ENCODE peak calls at places on chromosomes 5 and 9, in nine cellular contexts. F is uterus, M is neuronal stem cell, K is brain microvascular endothelial cell, A is ascending aorta, J is A673, G is H9, P is right atrium auricular region, O is psoas muscle. W is an unnamed sample.

GRCh38 chr9:34515959-34516358 is 6.8 kb downstream of the ENHO start:
- DNase-seq in K (no peak), O (no peak), J (no peak), G (no peak), F (no peak), A (no peak), M (no peak), P (no peak), W (no peak)

GRCh38 chr5:155833282-155833681 is 493.7 kb upstream of the SGCD start:
- DNase-seq in A (no peak), J (peak; percentile 1), G (no peak), O (no peak), M (no peak), K (no peak), P (no peak), F (no peak), W (no peak)

GRCh38 chr9:86563350-86563749 is 209.1 kb upstream of the TUT7 start:
- DNase-seq in M (no peak), G (no peak), O (no peak), P (no peak), F (no peak), A (no peak), J (peak; percentile 62), K (no peak), W (no peak)

GRCh38 chr5:143118222-143118621 is 285.3 kb downstream of the NR3C1 start:
- DNase-seq in F (no peak), A (no peak), G (no peak), J (no peak), K (no peak), M (no peak), P (no peak), O (no peak), W (no peak)

GRCh38 chr5:61617995-61618525 is 286.0 kb downstream of the ZSWIM6 start:
- DNase-seq in A (no peak), K (no peak), P (no peak), G (no peak), J (no peak), F (no peak), M (no peak), O (no peak), W (no peak)

GRCh38 chr9:131483319-131484050 is 19.2 kb upstream of the POMT1 start:
- DNase-seq in K (no peak), F (no peak), O (peak; percentile 56), J (no peak), A (no peak), P (peak; percentile 75), M (no peak), G (no peak), W (no peak)

GRCh38 chr9:84139296-84140100 is 158.9 kb downstream of the RMI1 start:
- DNase-seq in A (no peak), K (no peak), P (no peak), G (no peak), J (peak; percentile 35), F (peak; percentile 26), M (no peak), O (no peak), W (peak; percentile 79)

GRCh38 chr5:74953601-74953960 is 87.4 kb upstream of the FAM169A start:
- DNase-seq in O (no peak), J (no peak), G (no peak), P (no peak), K (no peak), M (no peak), F (no peak), A (no peak), W (no peak)

GRCh38 chr5:168364738-168365550 is 73.5 kb downstream of the WWC1 start:
- DNase-seq in K (no peak), A (no peak), J (no peak), G (peak; percentile 65), P (no peak), O (no peak), F (no peak), M (no peak), W (peak; percentile 19)

GRCh38 chr5:132478498-132478855 is 12.1 kb downstream of the IRF1 start:
- DNase-seq in A (no peak), K (no peak), O (no peak), M (no peak), J (no peak), P (no peak), F (no peak), G (no peak), W (no peak)

GRCh38 chr5:132475939-132476852 is 14.4 kb downstream of the IRF1 start:
- DNase-seq in G (no peak), M (no peak), P (no peak), K (no peak), J (no peak), F (no peak), O (no peak), A (peak; percentile 5), W (no peak)

GRCh38 chr5:132475531-132475930 is 15.0 kb downstream of the IRF1 start:
- DNase-seq in K (no peak), F (no peak), O (no peak), P (no peak), M (no peak), G (no peak), J (no peak), A (peak; percentile 5), W (no peak)

GRCh38 chr5:132477784-132478497 is 12.6 kb downstream of the IRF1 start:
- DNase-seq in A (no peak), M (no peak), O (no peak), J (no peak), P (no peak), F (no peak), G (no peak), K (no peak), W (no peak)

DNA sequence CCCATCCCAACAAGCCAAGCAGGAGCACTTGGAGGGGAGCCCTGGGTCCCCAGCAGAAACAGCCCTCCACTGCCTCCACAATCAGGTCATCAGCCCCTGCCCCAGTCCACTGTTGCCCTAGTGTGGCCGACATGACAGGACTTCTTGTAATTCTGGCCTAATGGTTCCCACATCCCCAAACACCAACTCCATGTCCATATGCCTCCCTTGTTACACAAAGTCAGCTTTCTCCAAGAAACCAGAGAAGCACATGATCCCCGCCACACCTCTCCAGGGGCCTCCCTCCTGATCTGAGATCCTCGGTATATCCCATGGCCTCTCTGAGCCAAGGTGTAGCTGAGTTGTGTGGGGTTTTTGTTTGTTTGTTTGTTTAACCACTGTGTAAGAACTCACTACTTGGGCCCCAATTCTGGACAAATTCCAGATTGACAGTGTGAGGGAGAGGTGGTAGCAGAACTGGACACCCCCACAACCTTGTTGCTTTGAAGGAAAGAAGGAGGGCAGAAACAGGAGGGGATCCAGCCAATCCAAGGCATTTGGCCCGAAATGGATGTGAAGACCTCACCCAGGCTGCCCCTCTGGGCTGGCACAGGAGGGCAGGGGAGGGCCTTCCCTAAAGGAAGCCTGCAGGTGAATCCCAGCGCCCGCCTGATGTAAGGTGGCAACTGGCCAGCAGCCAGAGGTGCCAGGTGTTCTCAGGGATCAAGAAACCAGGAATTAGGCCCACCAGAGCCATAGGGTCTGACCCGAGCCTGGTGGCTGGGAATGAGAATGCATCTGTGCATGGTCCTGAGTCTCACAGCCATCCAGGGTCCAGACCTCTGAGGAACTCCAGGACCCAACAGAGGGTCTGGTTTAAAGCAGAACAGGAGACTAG is 13.5 kb downstream of the IRF1 start:
- DNase-seq in M (no peak), P (no peak), A (peak; percentile 9), O (no peak), F (no peak), K (no peak), G (no peak), J (no peak), W (no peak)
- H3K27ac ChIP-seq in M (no peak overlapping the region), P (no peak overlapping the region), A (peak overlapping the region; percentile 41), O (no peak overlapping the region), F (peak overlapping the region; percentile 4), K (no peak overlapping the region), G (no peak overlapping the region), J (no peak overlapping the region), W (no peak overlapping the region)

GRCh38 chr5:52787600-52788504 is at the start of the genes ITGA1 and PELO:
- DNase-seq in J (peak; percentile 81), F (peak; percentile 85), G (peak; percentile 84), P (peak; percentile 90), K (peak; percentile 83), O (peak; percentile 79), M (peak; percentile 59), A (peak; percentile 43), W (peak; percentile 21)

GRCh38 chr5:52789378-52789777 is 1.7 kb downstream of the ITGA1 start:
- DNase-seq in A (no peak), M (no peak), P (no peak), K (no peak), J (no peak), O (no peak), F (no peak), G (no peak), W (no peak)

GRCh38 chr5:52788505-52788821 is 747 bp downstream of the ITGA1 start:
- DNase-seq in G (no peak), K (no peak), P (no peak), J (no peak), F (no peak), A (no peak), M (no peak), O (no peak), W (no peak)

GRCh38 chr5:52786391-52786790 is 1.3 kb upstream of the ITGA1 start:
- DNase-seq in F (no peak), A (no peak), O (no peak), J (no peak), K (no peak), P (no peak), M (no peak), G (no peak), W (no peak)

GRCh38 chr5:52786937-52787599 is 648 bp upstream of the ITGA1 start:
- DNase-seq in J (peak; percentile 20), O (no peak), M (no peak), G (peak; percentile 50), K (no peak), P (no peak), A (no peak), F (peak; percentile 55), W (no peak)
- H3K27ac ChIP-seq in J (no peak overlapping the region), O (peak overlapping the region; percentile 74), M (no peak overlapping the region), G (no peak overlapping the region), K (peak overlapping the region; percentile 85), P (peak overlapping the region; percentile 94), A (peak overlapping the region; percentile 97), F (peak overlapping the region; percentile 96), W (no peak overlapping the region)

GRCh38 chr5:55625603-55625875 is 86.6 kb downstream of the SLC38A9 start:
- DNase-seq in M (no peak), F (no peak), J (no peak), K (no peak), P (no peak), A (no peak), O (no peak), G (peak; percentile 48), W (no peak)
- H3K27ac ChIP-seq in M (no peak overlapping the region), F (peak overlapping the region; percentile 66), J (peak overlapping the region; percentile 19), K (no peak overlapping the region), P (no peak overlapping the region), A (no peak overlapping the region), O (peak overlapping the region; percentile 27), G (peak overlapping the region; percentile 36), W (no peak overlapping the region)

DNA sequence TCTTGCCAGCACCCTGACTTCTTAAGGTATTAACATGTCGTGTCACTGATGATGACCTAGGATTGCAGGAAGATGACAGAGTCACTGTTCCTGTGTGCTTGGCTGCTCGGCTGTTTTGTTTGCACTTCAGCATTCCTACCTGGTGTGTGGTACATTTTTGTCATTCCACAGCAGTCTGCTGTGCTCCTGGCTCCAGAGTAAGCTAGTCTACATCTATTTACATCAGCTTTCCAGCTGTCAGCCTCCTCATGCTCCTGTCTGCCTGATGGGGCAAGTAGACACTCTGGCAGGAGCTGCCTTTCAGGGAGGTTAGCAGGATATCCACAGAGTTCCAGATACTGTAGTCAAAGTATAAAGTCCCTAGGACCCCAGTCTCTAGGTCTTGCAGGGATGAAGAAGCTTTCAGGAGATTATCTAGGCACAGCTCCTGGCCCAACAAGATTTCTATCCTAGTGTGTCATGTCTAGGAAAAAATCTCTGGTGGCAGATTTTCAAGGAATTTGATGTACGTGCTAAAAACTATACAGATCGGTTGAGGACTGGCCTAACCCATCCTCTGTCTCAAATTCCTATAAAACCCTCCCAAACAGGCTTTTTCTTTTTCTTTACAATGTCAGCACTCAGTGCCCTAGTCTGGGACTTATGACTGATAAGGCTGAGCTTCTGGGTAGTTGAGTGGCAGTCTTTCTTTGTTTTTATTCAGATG is 28.5 kb downstream of the RUSC2 start:
- DNase-seq in K (peak; percentile 88), G (peak; percentile 82), F (no peak), A (no peak), J (no peak), M (peak; percentile 64), O (peak; percentile 37), P (no peak), W (no peak)
- H3K27ac ChIP-seq in K (peak overlapping the region; percentile 90), G (no peak overlapping the region), F (peak overlapping the region; percentile 75), A (peak overlapping the region; percentile 95), J (no peak overlapping the region), M (peak overlapping the region; percentile 38), O (peak overlapping the region; percentile 92), P (peak overlapping the region; percentile 91), W (peak overlapping the region; percentile 91)

W was measured in substantia nigra.